ENCODE peak calls at places on chromosomes 13 and 19, in four cellular contexts. One of them, this sample, is unnamed.

GRCh38 chr19:38255759-38256052 is 468 bp downstream of the PPP1R14A start:
- DNase-seq in A549: no peak
- DNase-seq in body of pancreas: peak
- DNase-seq in endothelial cell of umbilical vein: no peak
- DNase-seq in this sample: no peak

GRCh38 chr19:31377736-31378135 is 28.5 kb upstream of the TSHZ3 start:
- DNase-seq in body of pancreas: no peak
- DNase-seq in A549: no peak
- DNase-seq in endothelial cell of umbilical vein: no peak
- DNase-seq in this sample: no peak

GRCh38 chr13:74444877-74445479 is 310.8 kb upstream of the KLF12 start:
- DNase-seq in A549: no peak
- DNase-seq in body of pancreas: no peak
- DNase-seq in endothelial cell of umbilical vein: no peak
- DNase-seq in this sample: no peak

GRCh38 chr13:23477096-23477495 is 43.6 kb upstream of the SACS start:
- DNase-seq in body of pancreas: no peak
- DNase-seq in endothelial cell of umbilical vein: no peak
- DNase-seq in A549: no peak
- DNase-seq in this sample: no peak

GRCh38 chr19:29872224-29872731 is 60.5 kb downstream of the CCNE1 start:
- DNase-seq in endothelial cell of umbilical vein: no peak
- DNase-seq in body of pancreas: no peak
- DNase-seq in A549: peak
- DNase-seq in this sample: no peak

GRCh38 chr13:76812971-76813691 is 73.1 kb downstream of the KCTD12 start:
- DNase-seq in body of pancreas: peak
- DNase-seq in A549: no peak
- DNase-seq in endothelial cell of umbilical vein: peak
- DNase-seq in this sample: peak

GRCh38 chr19:53927745-53928144 is 18.7 kb downstream of the CACNG7 start:
- DNase-seq in A549: peak
- DNase-seq in endothelial cell of umbilical vein: peak
- DNase-seq in body of pancreas: peak
- DNase-seq in this sample: no peak

GRCh38 chr19:21604941-21605548 is 99.6 kb downstream of the ZNF429 start:
- DNase-seq in A549: no peak
- DNase-seq in endothelial cell of umbilical vein: peak
- DNase-seq in body of pancreas: peak
- DNase-seq in this sample: no peak

GRCh38 chr13:35720290-35720689 is 243.8 kb upstream of the MAB21L1 start:
- DNase-seq in body of pancreas: no peak
- DNase-seq in A549: no peak
- DNase-seq in endothelial cell of umbilical vein: no peak
- DNase-seq in this sample: no peak

GRCh38 chr13:108200781-108201398 is 14.4 kb downstream of the LIG4 start:
- DNase-seq in A549: no peak
- DNase-seq in endothelial cell of umbilical vein: peak
- DNase-seq in body of pancreas: no peak
- DNase-seq in this sample: no peak

GRCh38 chr13:73702419-73703071 is 431.7 kb downstream of the KLF12 start:
- DNase-seq in body of pancreas: no peak
- DNase-seq in A549: no peak
- DNase-seq in endothelial cell of umbilical vein: no peak
- DNase-seq in this sample: no peak

GRCh38 chr19:21835810-21836444 is at the start of gene ZNF43:
- DNase-seq in body of pancreas: peak
- DNase-seq in A549: peak
- DNase-seq in endothelial cell of umbilical vein: peak
- DNase-seq in this sample: peak

GRCh38 chr19:7562646-7563393 is 27.3 kb downstream of the PNPLA6 start:
- DNase-seq in endothelial cell of umbilical vein: no peak
- DNase-seq in body of pancreas: peak
- DNase-seq in A549: no peak
- DNase-seq in this sample: no peak

GRCh38 chr13:112204881-112205327 is 138.0 kb downstream of the SOX1 start:
- DNase-seq in endothelial cell of umbilical vein: no peak
- DNase-seq in A549: no peak
- DNase-seq in body of pancreas: peak
- DNase-seq in this sample: peak

GRCh38 chr19:14450168-14450874 is 17.2 kb downstream of the PKN1 start:
- DNase-seq in body of pancreas: no peak
- DNase-seq in A549: peak
- DNase-seq in endothelial cell of umbilical vein: peak
- DNase-seq in this sample: no peak

GRCh38 chr13:45242070-45242469 is 41.2 kb upstream of the KCTD4 start:
- DNase-seq in A549: peak
- DNase-seq in endothelial cell of umbilical vein: peak
- DNase-seq in body of pancreas: peak
- DNase-seq in this sample: no peak

GRCh38 chr13:110403721-110404120 is 96.6 kb downstream of the COL4A2 start:
- DNase-seq in body of pancreas: no peak
- DNase-seq in A549: no peak
- DNase-seq in endothelial cell of umbilical vein: no peak
- DNase-seq in this sample: no peak

GRCh38 chr13:91817250-91817649 is 418.8 kb downstream of the GPC5 start:
- DNase-seq in body of pancreas: no peak
- DNase-seq in A549: peak
- DNase-seq in endothelial cell of umbilical vein: peak
- DNase-seq in this sample: no peak

GRCh38 chr13:41554626-41555386 is 97.5 kb downstream of the RGCC start:
- DNase-seq in endothelial cell of umbilical vein: no peak
- DNase-seq in A549: no peak
- DNase-seq in body of pancreas: no peak
- DNase-seq in this sample: no peak

GRCh38 chr19:6925801-6926751 is 38.7 kb downstream of the ADGRE1 start:
- DNase-seq in body of pancreas: no peak
- DNase-seq in endothelial cell of umbilical vein: no peak
- DNase-seq in A549: peak
- DNase-seq in this sample: no peak

GRCh38 chr19:58538257-58539168 is 5.4 kb upstream of the TRIM28 start:
- DNase-seq in endothelial cell of umbilical vein: peak
- DNase-seq in body of pancreas: no peak
- DNase-seq in A549: no peak
- DNase-seq in this sample: peak
- TF ChIP-seq POLR2A in endothelial cell of umbilical vein: no peak
- TF ChIP-seq POLR2A in body of pancreas: no peak
- TF ChIP-seq POLR2A in A549: no peak
- TF ChIP-seq POLR2A in this sample: no peak

GRCh38 chr19:5587071-5587455 is 19.3 kb upstream of the TINCR start:
- DNase-seq in endothelial cell of umbilical vein: no peak
- DNase-seq in body of pancreas: no peak
- DNase-seq in A549: no peak
- DNase-seq in this sample: no peak

GRCh38 chr19:5588441-5588840 is 20.7 kb upstream of the TINCR start:
- DNase-seq in endothelial cell of umbilical vein: no peak
- DNase-seq in body of pancreas: no peak
- DNase-seq in A549: no peak
- DNase-seq in this sample: no peak

GRCh38 chr19:5587661-5588060 is 19.9 kb upstream of the TINCR start:
- DNase-seq in endothelial cell of umbilical vein: no peak
- DNase-seq in A549: no peak
- DNase-seq in body of pancreas: no peak
- DNase-seq in this sample: no peak

GRCh38 chr19:5585461-5586299 is 17.9 kb upstream of the TINCR start:
- DNase-seq in endothelial cell of umbilical vein: no peak
- DNase-seq in body of pancreas: peak
- DNase-seq in A549: no peak
- DNase-seq in this sample: no peak

DNA sequence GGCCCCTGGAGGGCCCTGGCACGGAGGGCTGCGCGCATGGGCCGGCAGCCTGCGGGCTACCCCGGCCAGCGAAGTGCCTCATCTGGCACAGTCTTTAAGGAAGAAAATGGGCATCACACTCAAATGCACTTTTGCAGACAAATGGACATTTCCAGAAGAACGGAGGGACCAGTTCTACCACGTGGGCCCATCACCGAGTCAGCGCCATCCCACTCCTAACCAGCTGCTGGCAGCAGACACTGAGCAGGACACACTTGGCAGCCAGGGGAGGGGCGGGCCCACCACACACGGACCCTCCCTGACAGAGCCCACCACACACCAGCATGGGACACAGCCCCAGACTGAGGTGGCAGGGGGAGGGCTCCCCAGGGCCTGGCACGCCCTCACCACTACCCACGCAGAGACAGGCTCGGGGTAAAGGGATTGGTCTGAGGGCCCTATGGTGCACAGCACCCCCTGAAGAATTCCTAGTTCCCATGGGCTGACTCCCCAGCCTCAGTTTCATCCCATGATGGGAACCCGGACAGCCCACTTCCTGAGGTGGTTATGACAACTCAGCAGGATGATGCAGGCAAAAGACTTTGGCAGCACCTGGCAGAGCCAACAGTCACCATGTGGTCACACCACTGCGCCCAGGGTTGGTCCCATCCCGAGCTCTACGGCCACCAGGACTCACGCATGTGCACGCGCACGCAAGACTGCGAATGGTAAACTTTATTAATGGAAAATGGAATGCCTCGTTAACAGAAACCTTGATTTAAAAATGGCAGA is 18.7 kb upstream of the TINCR start:
- DNase-seq in A549: no peak
- DNase-seq in endothelial cell of umbilical vein: no peak
- DNase-seq in body of pancreas: no peak
- DNase-seq in this sample: no peak
- TF ChIP-seq POLR2A in A549: no peak
- TF ChIP-seq POLR2A in endothelial cell of umbilical vein: no peak
- TF ChIP-seq POLR2A in body of pancreas: no peak
- TF ChIP-seq POLR2A in this sample: no peak

GRCh38 chr19:18274776-18275356 is 614 bp upstream of the IQCN start:
- DNase-seq in body of pancreas: peak
- DNase-seq in endothelial cell of umbilical vein: peak
- DNase-seq in A549: peak
- DNase-seq in this sample: peak
- TF ChIP-seq POLR2A in body of pancreas: peak
- TF ChIP-seq POLR2A in endothelial cell of umbilical vein: peak
- TF ChIP-seq POLR2A in A549: no peak
- TF ChIP-seq POLR2A in this sample: no peak

GRCh38 chr19:48955308-48955958 is 758 bp downstream of the BAX start:
- DNase-seq in A549: no peak
- DNase-seq in body of pancreas: no peak
- DNase-seq in endothelial cell of umbilical vein: no peak
- DNase-seq in this sample: no peak
- TF ChIP-seq POLR2A in A549: no peak
- TF ChIP-seq POLR2A in body of pancreas: no peak
- TF ChIP-seq POLR2A in endothelial cell of umbilical vein: peak
- TF ChIP-seq POLR2A in this sample: no peak

DNA sequence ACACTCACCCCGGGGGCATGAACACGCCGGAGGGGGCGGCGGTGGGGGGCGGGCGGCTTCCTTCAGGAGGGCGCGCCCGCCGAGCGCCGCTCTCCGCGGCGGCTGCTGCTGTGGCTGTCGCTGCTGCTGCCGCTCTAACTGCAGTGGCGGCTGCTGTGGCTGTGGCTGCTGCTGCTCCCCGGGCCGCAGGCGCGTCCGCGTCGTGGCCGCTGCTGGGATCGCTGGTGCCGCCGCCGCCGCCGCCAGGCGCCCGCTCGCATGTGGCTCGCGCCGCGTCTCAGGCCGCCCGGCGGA is at the start of gene BBC3:
- DNase-seq in body of pancreas: no peak
- DNase-seq in endothelial cell of umbilical vein: no peak
- DNase-seq in A549: no peak
- DNase-seq in this sample: no peak
- TF ChIP-seq POLR2A in body of pancreas: no peak
- TF ChIP-seq POLR2A in endothelial cell of umbilical vein: no peak
- TF ChIP-seq POLR2A in A549: no peak
- TF ChIP-seq POLR2A in this sample: no peak

DNA sequence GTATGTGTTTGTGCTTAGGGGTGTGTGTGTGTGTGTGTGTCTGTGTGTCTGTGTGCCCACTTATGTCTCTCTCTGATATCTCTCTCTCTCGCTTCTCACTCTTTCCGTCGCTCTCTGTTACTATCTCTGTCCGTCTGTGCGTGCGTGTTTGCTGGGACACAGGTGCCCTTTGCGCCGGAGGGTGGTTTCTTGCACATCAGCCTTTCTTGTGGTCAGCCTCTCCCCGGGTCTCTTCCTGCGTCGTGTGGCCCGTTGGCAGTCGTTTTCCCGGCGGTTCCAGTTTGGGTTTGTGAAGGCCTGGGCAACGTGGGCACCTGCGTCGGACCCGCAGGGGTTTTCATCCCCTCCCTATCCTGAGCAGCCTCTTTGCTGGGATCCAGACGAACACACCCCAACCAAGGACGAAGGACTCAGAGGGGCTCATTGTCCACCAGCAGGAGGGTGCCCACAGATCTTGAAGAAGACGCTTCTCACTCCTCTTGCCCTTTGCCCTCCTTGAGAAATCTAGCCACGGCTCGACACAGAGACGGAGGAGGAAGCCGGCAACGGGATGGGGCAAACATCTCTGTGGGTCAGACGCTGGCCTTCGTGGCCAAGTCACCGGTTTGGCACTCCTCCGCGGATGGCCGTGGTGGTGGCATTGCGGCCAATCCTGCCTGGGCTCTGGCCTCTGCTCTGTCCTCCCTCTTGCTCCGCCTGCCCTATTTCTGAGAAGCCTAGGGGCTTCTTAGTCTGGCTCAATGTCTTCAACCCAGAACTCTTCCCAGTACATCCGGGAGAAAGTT is 52.3 kb downstream of the ZNF146 start:
- DNase-seq in A549: no peak
- DNase-seq in endothelial cell of umbilical vein: no peak
- DNase-seq in body of pancreas: no peak
- DNase-seq in this sample: no peak
- TF ChIP-seq POLR2A in A549: no peak
- TF ChIP-seq POLR2A in endothelial cell of umbilical vein: no peak
- TF ChIP-seq POLR2A in body of pancreas: no peak
- TF ChIP-seq POLR2A in this sample: no peak

DNA sequence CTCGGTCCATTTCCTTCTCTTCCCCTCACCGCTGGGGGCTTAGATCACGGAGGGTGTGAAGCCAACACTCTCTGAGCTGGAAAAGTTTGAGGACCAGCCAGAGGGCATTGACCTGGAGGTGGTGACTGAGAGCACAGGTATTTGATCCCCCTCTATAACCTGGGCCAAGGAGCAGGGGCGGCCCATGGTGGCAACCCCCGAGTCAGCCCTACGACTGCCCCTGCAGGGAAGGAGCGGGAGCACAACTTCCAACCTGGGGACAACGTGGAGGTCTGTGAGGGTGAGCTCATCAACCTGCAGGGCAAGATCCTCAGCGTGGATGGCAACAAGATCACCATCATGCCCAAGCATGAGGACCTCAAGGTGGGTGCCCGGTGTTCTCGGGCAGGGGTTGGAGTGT is 11.6 kb upstream of the TIMM50 start:
- DNase-seq in A549: no peak
- DNase-seq in endothelial cell of umbilical vein: no peak
- DNase-seq in body of pancreas: no peak
- DNase-seq in this sample: no peak
- TF ChIP-seq POLR2A in A549: no peak
- TF ChIP-seq POLR2A in endothelial cell of umbilical vein: no peak
- TF ChIP-seq POLR2A in body of pancreas: no peak
- TF ChIP-seq POLR2A in this sample: no peak